ENCODE peak calls at places on chromosome 6, in six cellular contexts. I is kidney tubule cell; O is CD4-positive, alpha-beta T cell; B is upper lobe of right lung; D is posterior cingulate gyrus; F is stimulated activated CD8-positive, alpha-beta memory T cell treated with anti-CD3 and anti-CD28 coated beads, Interleukin-7, amount 100 ng/mL, for 4 hours. V is an unnamed sample.
A peak's percentile ranks its signal among the peaks of the same experiment; 100 is the strongest.

GRCh38 chr6:20404641-20405032 is 3.0 kb downstream of the E2F3 start:
- DNase-seq in I (peak; percentile 84), O (peak; percentile 61), B (no peak), D (no peak), F (peak; percentile 60), V (no peak)

GRCh38 chr6:165725201-165725600 is 62.2 kb upstream of the PDE10A start:
- DNase-seq in I (no peak), O (no peak), B (no peak), D (no peak), F (no peak), V (no peak)

GRCh38 chr6:80969439-80969838 is 783.0 kb downstream of the TENT5A start:
- DNase-seq in I (no peak), O (no peak), B (no peak), D (no peak), F (no peak), V (no peak)

GRCh38 chr6:167130008-167130677 is 7.2 kb downstream of the CCR6 start:
- DNase-seq in I (no peak), O (no peak), B (no peak), D (no peak), F (no peak), V (no peak)

GRCh38 chr6:8029243-8029870 is 34.8 kb downstream of the BLOC1S5 start:
- DNase-seq in I (no peak), O (no peak), B (no peak), D (no peak), F (no peak), V (no peak)

GRCh38 chr6:9527679-9528286 is 887.1 kb downstream of the TFAP2A start:
- DNase-seq in I (no peak), O (no peak), B (no peak), D (no peak), F (no peak), V (no peak)

GRCh38 chr6:41591859-41592502 is 45.8 kb downstream of the FOXP4 start:
- DNase-seq in I (peak; percentile 57), O (peak; percentile 75), B (peak; percentile 78), D (peak; percentile 66), F (peak; percentile 61), V (peak; percentile 86)

GRCh38 chr6:113361014-113361645 is 496.0 kb upstream of the MARCKS start:
- DNase-seq in I (peak; percentile 83), O (no peak), B (no peak), D (no peak), F (no peak), V (no peak)

GRCh38 chr6:43924222-43924702 is 154.3 kb downstream of the VEGFA start:
- DNase-seq in I (peak; percentile 30), O (peak; percentile 24), B (peak; percentile 73), D (peak; percentile 36), F (peak; percentile 56), V (peak; percentile 54)

GRCh38 chr6:74671558-74672025 is 534.3 kb downstream of the COL12A1 start:
- DNase-seq in I (no peak), O (no peak), B (no peak), D (no peak), F (no peak), V (no peak)